ENCODE peak calls at places on chromosomes 11 and 22, in six cellular contexts. E, T, A, O, G and R are unnamed samples.

GRCh38 chr22:41919357-41920224 is 4.7 kb upstream of the SHISA8 start:
- DNase-seq in E (peak), T (peak), A (peak), O (peak), G (peak), R (peak)

GRCh38 chr11:107593941-107594340 is 3.0 kb downstream of the ELMOD1 start:
- DNase-seq in E (no peak), T (no peak), A (no peak), O (no peak), G (no peak), R (no peak)

GRCh38 chr11:134731562-134731961 is 319.5 kb upstream of the B3GAT1 start:
- DNase-seq in E (no peak), T (no peak), A (no peak), O (no peak), G (no peak), R (no peak)

GRCh38 chr11:130249371-130249770 is 65.3 kb downstream of the ZBTB44 start:
- DNase-seq in E (no peak), T (no peak), A (no peak), O (no peak), G (no peak), R (no peak)

GRCh38 chr11:36352919-36353318 is 56.8 kb downstream of the PRR5L start:
- DNase-seq in E (no peak), T (no peak), A (no peak), O (no peak), G (no peak), R (no peak)

GRCh38 chr11:70788247-70789022 is 390.1 kb downstream of the CTTN start:
- DNase-seq in E (peak), T (no peak), A (no peak), O (peak), G (peak), R (peak)

GRCh38 chr11:123560001-123560400 is 94.4 kb downstream of the SCN3B start:
- DNase-seq in E (peak), T (peak), A (no peak), O (peak), G (peak), R (peak)

GRCh38 chr11:22822204-22822603 is 7.4 kb downstream of the SVIP start:
- DNase-seq in E (no peak), T (no peak), A (no peak), O (no peak), G (no peak), R (no peak)

GRCh38 chr22:50530857-50531545 is 1.2 kb upstream of the TYMP start:
- DNase-seq in E (peak), T (peak), A (peak), O (peak), G (peak), R (peak)

GRCh38 chr22:49999901-50000586 is 12.5 kb downstream of the IL17REL start:
- DNase-seq in E (no peak), T (no peak), A (no peak), O (no peak), G (no peak), R (no peak)

GRCh38 chr11:76628408-76628947 is 42.1 kb downstream of the LRRC32 start:
- DNase-seq in E (no peak), T (no peak), A (no peak), O (no peak), G (no peak), R (no peak)

GRCh38 chr11:18054511-18055103 is 8.5 kb upstream of the TPH1 start:
- DNase-seq in E (no peak), T (no peak), A (no peak), O (no peak), G (no peak), R (no peak)

GRCh38 chr11:21514298-21514697 is 678.6 kb upstream of the ANO5 start:
- DNase-seq in E (no peak), T (no peak), A (no peak), O (no peak), G (no peak), R (no peak)

GRCh38 chr11:72039108-72039850 is 40.6 kb downstream of the IL18BP start:
- DNase-seq in E (peak), T (no peak), A (peak), O (peak), G (peak), R (peak)

GRCh38 chr11:70394211-70394950 is 3.9 kb upstream of the CTTN start:
- DNase-seq in E (no peak), T (no peak), A (no peak), O (no peak), G (no peak), R (no peak)

GRCh38 chr11:15200696-15201095 is 86.0 kb downstream of the INSC start:
- DNase-seq in E (no peak), T (no peak), A (no peak), O (no peak), G (no peak), R (no peak)

GRCh38 chr11:129639300-129639699 is 176.3 kb upstream of the TMEM45B start:
- DNase-seq in E (peak), T (no peak), A (no peak), O (peak), G (peak), R (peak)

GRCh38 chr11:41146326-41146725 is 313.1 kb downstream of the LRRC4C start:
- DNase-seq in E (no peak), T (no peak), A (no peak), O (no peak), G (no peak), R (no peak)

GRCh38 chr11:125376117-125376516 is 119.9 kb downstream of the FEZ1 start:
- DNase-seq in E (peak), T (no peak), A (no peak), O (no peak), G (peak), R (peak)

GRCh38 chr22:46066691-46067090 is 83.6 kb upstream of the PPARA start:
- DNase-seq in E (no peak), T (no peak), A (peak), O (no peak), G (peak), R (peak)

GRCh38 chr11:35615911-35616900 is 2.1 kb upstream of the FJX1 start:
- DNase-seq in E (peak), T (peak), A (no peak), O (peak), G (peak), R (peak)

GRCh38 chr22:17949926-17950473 is 74.4 kb downstream of the MICAL3 start:
- DNase-seq in E (no peak), T (no peak), A (no peak), O (no peak), G (no peak), R (no peak)

GRCh38 chr11:104161751-104162450 is 2.0 kb downstream of the PDGFD start:
- DNase-seq in E (peak), T (no peak), A (no peak), O (peak), G (no peak), R (no peak)

GRCh38 chr11:118565062-118565461 is 669 bp downstream of the IFT46 start:
- DNase-seq in E (peak), T (no peak), A (no peak), O (no peak), G (no peak), R (peak)

GRCh38 chr11:77851513-77851912 is 30.6 kb downstream of the AAMDC start:
- DNase-seq in E (peak), T (no peak), A (no peak), O (no peak), G (no peak), R (no peak)

GRCh38 chr11:77401486-77402217 is 72.2 kb downstream of the PAK1 start:
- DNase-seq in E (no peak), T (no peak), A (no peak), O (no peak), G (no peak), R (no peak)

GRCh38 chr11:76181371-76181770 is 24.9 kb downstream of the WNT11 start:
- DNase-seq in E (no peak), T (no peak), A (no peak), O (no peak), G (no peak), R (no peak)

GRCh38 chr22:27174970-27175369 is 517.6 kb downstream of the MIAT start:
- DNase-seq in E (no peak), T (no peak), A (no peak), O (no peak), G (no peak), R (no peak)

GRCh38 chr22:49838771-49839717 is 11.4 kb upstream of the BRD1 start:
- DNase-seq in E (no peak), T (peak), A (peak), O (peak), G (peak), R (no peak)

GRCh38 chr22:29482253-29482652 is 2.2 kb downstream of the NEFH start:
- DNase-seq in E (no peak), T (no peak), A (no peak), O (no peak), G (no peak), R (no peak)

GRCh38 chr22:19713650-19714319 is 518 bp upstream of the SEPTIN5 start:
- DNase-seq in E (no peak), T (no peak), A (no peak), O (no peak), G (no peak), R (no peak)

GRCh38 chr11:58618215-58618614 is 4.2 kb upstream of the CNTF start:
- DNase-seq in E (no peak), T (no peak), A (no peak), O (no peak), G (no peak), R (no peak)

GRCh38 chr11:95514386-95515145 is 275.0 kb downstream of the FAM76B start:
- DNase-seq in E (no peak), T (no peak), A (no peak), O (no peak), G (no peak), R (peak)

GRCh38 chr11:87039371-87039770 is 1.6 kb downstream of the TMEM135 start:
- DNase-seq in E (peak), T (no peak), A (no peak), O (peak), G (peak), R (no peak)

GRCh38 chr22:37260939-37261338 is 16.9 kb upstream of the RAC2 start:
- DNase-seq in E (peak), T (peak), A (peak), O (peak), G (peak), R (peak)
- TF ChIP-seq CTCF in E (peak), T (peak), A (peak), O (peak), G (peak), R (peak)

GRCh38 chr22:38873469-38874411 is 1.7 kb upstream of the CBX6 start:
- DNase-seq in E (no peak), T (no peak), A (no peak), O (no peak), G (no peak), R (no peak)
- H3K4me3 ChIP-seq in E (no peak), T (no peak), A (no peak), O (no peak), G (no peak), R (no peak)

GRCh38 chr22:37762389-37762836 is 45.3 kb upstream of the GCAT start:
- DNase-seq in E (no peak), T (peak), A (no peak), O (no peak), G (no peak), R (no peak)
- TF ChIP-seq CTCF in E (no peak), T (no peak), A (no peak), O (no peak), G (no peak), R (no peak)

GRCh38 chr11:111000400-111001090 is 245.0 kb upstream of the POU2AF2 start:
- DNase-seq in E (peak), T (no peak), A (no peak), O (no peak), G (peak), R (peak)
- H3K4me3 ChIP-seq in E (no peak), T (no peak), A (no peak), O (no peak), G (no peak), R (no peak)

GRCh38 chr11:46299425-46300067 is 22.1 kb downstream of the CREB3L1 start:
- DNase-seq in E (peak), T (no peak), A (no peak), O (peak), G (no peak), R (peak)
- TF ChIP-seq CTCF in E (no peak), T (no peak), A (no peak), O (peak), G (no peak), R (no peak)

GRCh38 chr11:66248903-66249302 is 19.5 kb upstream of the RAB1B start:
- DNase-seq in E (no peak), T (no peak), A (no peak), O (no peak), G (no peak), R (no peak)
- H3K4me3 ChIP-seq in E (no peak), T (no peak), A (no peak), O (no peak), G (no peak), R (no peak)